ENCODE peak calls at places on chromosome 4, in five cellular contexts. Q is mesenteric fat pad, G is retinal pigment epithelial cell, R is AG08395, U is T-helper 17 cell. E is an unnamed sample.

GRCh38 chr4:82951196-82951595 is 50.7 kb downstream of the THAP9 start:
- DNase-seq in R (no peak), Q (no peak), G (peak), U (no peak), E (no peak)

GRCh38 chr4:134219043-134219442 is 17.5 kb upstream of the PABPC4L start:
- DNase-seq in Q (no peak), G (no peak), R (no peak), U (no peak), E (no peak)

GRCh38 chr4:108619372-108620100 is 840 bp upstream of the RPL34 start:
- DNase-seq in U (no peak), G (no peak), Q (no peak), R (no peak), E (no peak)

GRCh38 chr4:117412661-117413060 is 327.3 kb upstream of the TRAM1L1 start:
- DNase-seq in R (no peak), G (no peak), Q (no peak), U (no peak), E (no peak)

GRCh38 chr4:83536649-83537352 is 893 bp downstream of the GPAT3 start:
- DNase-seq in U (no peak), Q (no peak), G (no peak), R (no peak), E (peak)

GRCh38 chr4:160129439-160129838 is 1026.6 kb downstream of the RAPGEF2 start:
- DNase-seq in U (no peak), G (peak), R (no peak), Q (no peak), E (no peak)

GRCh38 chr4:88698539-88698938 is 910 bp upstream of the NAP1L5 start:
- DNase-seq in Q (no peak), G (no peak), R (no peak), U (no peak), E (no peak)

GRCh38 chr4:87038837-87039715 is 104.3 kb downstream of the AFF1 start:
- DNase-seq in Q (no peak), R (peak), U (no peak), G (peak), E (no peak)

GRCh38 chr4:81469774-81470455 is 1.8 kb downstream of the RASGEF1B start:
- DNase-seq in U (no peak), Q (no peak), G (no peak), R (no peak), E (no peak)

GRCh38 chr4:188578657-188579056 is 439.4 kb downstream of the TRIML1 start:
- DNase-seq in G (no peak), R (no peak), U (no peak), Q (no peak), E (no peak)

GRCh38 chr4:101019941-101020401 is 327.4 kb downstream of the PPP3CA start:
- DNase-seq in U (peak), Q (no peak), G (no peak), R (no peak), E (no peak)

GRCh38 chr4:17642404-17642783 is 28.0 kb downstream of the MED28 start:
- DNase-seq in G (no peak), Q (no peak), U (no peak), R (no peak), E (no peak)

GRCh38 chr4:89837385-89837995 is 529 bp upstream of the SNCA start:
- DNase-seq in U (no peak), G (no peak), R (no peak), Q (no peak), E (peak)

GRCh38 chr4:148112231-148112982 is 329.8 kb downstream of the NR3C2 start:
- DNase-seq in U (no peak), R (peak), Q (no peak), G (peak), E (no peak)

GRCh38 chr4:113636877-113637276 is 124.7 kb downstream of the CAMK2D start:
- DNase-seq in G (no peak), U (no peak), Q (no peak), R (peak), E (no peak)

GRCh38 chr4:136441629-136442282 is 1090.5 kb downstream of the PCDH18 start:
- DNase-seq in R (no peak), G (no peak), U (no peak), Q (no peak), E (no peak)

GRCh38 chr4:152148057-152148456 is 387.2 kb upstream of the GATB start:
- DNase-seq in R (no peak), Q (no peak), G (no peak), U (no peak), E (no peak)

GRCh38 chr4:67344594-67345380 is 200.5 kb downstream of the CENPC start:
- DNase-seq in U (no peak), G (no peak), R (no peak), Q (no peak), E (no peak)

GRCh38 chr4:104022871-104023270 is 303.1 kb upstream of the TACR3 start:
- DNase-seq in G (no peak), Q (no peak), U (no peak), R (no peak), E (no peak)

GRCh38 chr4:34108456-34108855 is 2135.9 kb downstream of the ARAP2 start:
- DNase-seq in Q (no peak), R (no peak), G (no peak), U (no peak), E (no peak)

E was measured in prostate gland.